ENCODE peak calls at places on chromosomes 12 and 14, in five cellular contexts. U, S, T, H and A are unnamed samples.

GRCh38 chr12:49944718-49945117 is 5.8 kb upstream of the AQP2 start:
- DNase-seq in U (no peak), S (no peak), T (no peak), H (no peak), A (no peak)

GRCh38 chr14:101839236-101839635 is 77.7 kb downstream of the PPP2R5C start:
- DNase-seq in U (no peak), S (no peak), T (no peak), H (no peak), A (no peak)

GRCh38 chr14:75372260-75372659 is 55.6 kb upstream of the JDP2 start:
- DNase-seq in U (no peak), S (no peak), T (no peak), H (no peak), A (peak)

GRCh38 chr14:105974902-105975301 is 448.5 kb downstream of the TMEM121 start:
- DNase-seq in U (peak), S (peak), T (no peak), H (no peak), A (no peak)

GRCh38 chr14:56592746-56593544 is 13.3 kb downstream of the TMEM260 start:
- DNase-seq in U (no peak), S (no peak), T (no peak), H (no peak), A (no peak)

GRCh38 chr14:104881369-104881979 is 16.4 kb downstream of the CEP170B start:
- DNase-seq in U (no peak), S (no peak), T (no peak), H (no peak), A (no peak)

GRCh38 chr14:90758959-90759358 is 57.3 kb downstream of the TTC7B start:
- DNase-seq in U (no peak), S (no peak), T (peak), H (no peak), A (peak)

GRCh38 chr12:78120866-78121590 is 290.3 kb downstream of the NAV3 start:
- DNase-seq in U (peak), S (no peak), T (peak), H (no peak), A (peak)

GRCh38 chr14:33686218-33686617 is 264.7 kb downstream of the EGLN3 start:
- DNase-seq in U (no peak), S (no peak), T (peak), H (no peak), A (no peak)

GRCh38 chr14:51869426-51870113 is 9.2 kb downstream of the GNG2 start:
- DNase-seq in U (no peak), S (no peak), T (no peak), H (no peak), A (no peak)

GRCh38 chr14:65813760-65814387 is 401.3 kb downstream of the FUT8 start:
- DNase-seq in U (no peak), S (peak), T (no peak), H (peak), A (no peak)

GRCh38 chr14:64799555-64799954 is 80.2 kb downstream of the SPTB start:
- DNase-seq in U (no peak), S (no peak), T (no peak), H (no peak), A (no peak)

GRCh38 chr12:4441355-4442330 is 4.0 kb downstream of the FGF6 start:
- DNase-seq in U (no peak), S (peak), T (no peak), H (peak), A (no peak)

GRCh38 chr12:130186631-130187269 is 24.5 kb downstream of the FZD10 start:
- DNase-seq in U (no peak), S (peak), T (no peak), H (no peak), A (no peak)

GRCh38 chr14:102799684-102800562 is 22.7 kb downstream of the TRAF3 start:
- DNase-seq in U (no peak), S (no peak), T (peak), H (no peak), A (peak)

GRCh38 chr14:90536511-90537191 is 139.8 kb downstream of the CALM1 start:
- DNase-seq in U (no peak), S (no peak), T (no peak), H (no peak), A (no peak)

GRCh38 chr12:47377414-47378221 is 297.9 kb upstream of the AMIGO2 start:
- DNase-seq in U (no peak), S (no peak), T (peak), H (no peak), A (peak)

GRCh38 chr12:116558280-116559079 is 701 bp upstream of the MAP1LC3B2 start:
- DNase-seq in U (no peak), S (no peak), T (no peak), H (no peak), A (no peak)

DNA sequence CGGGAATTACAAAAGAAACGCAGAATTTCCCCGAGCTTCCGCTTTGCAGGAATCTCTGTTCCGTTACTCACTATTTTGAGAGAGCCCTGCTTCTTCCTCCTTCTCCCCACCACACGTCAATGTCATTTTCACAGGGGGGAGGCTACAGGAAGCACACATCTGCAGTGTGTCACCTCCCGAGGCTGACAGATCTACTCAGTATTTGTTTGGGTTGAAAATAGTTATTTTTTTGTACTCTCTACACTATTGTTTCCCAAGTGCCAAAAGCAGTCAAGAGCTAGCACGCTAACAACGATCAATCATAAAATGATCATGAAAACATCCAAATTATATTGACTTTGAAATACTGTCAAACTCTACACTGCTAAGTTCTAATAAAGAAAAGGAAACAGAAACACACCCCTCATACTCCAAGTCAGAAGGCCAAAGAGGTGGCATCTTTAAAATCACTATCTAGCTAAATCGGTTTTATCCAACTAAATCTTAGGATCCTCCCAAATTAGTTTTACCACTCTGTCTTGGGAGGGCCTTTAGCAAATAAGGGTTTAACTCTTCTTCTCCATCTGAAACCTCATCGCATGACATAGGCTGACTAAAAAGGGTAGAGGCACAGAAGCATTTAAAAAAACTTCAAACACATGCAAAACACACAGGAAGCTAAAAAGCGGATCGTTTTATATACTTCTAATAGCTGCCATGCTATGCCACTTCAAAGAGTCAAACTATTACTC is 51.8 kb downstream of the FOXN3 start:
- DNase-seq in U (no peak), S (no peak), T (no peak), H (no peak), A (no peak)
- H3K9ac ChIP-seq in U (no peak), S (no peak), T (no peak), H (no peak), A (no peak)

DNA sequence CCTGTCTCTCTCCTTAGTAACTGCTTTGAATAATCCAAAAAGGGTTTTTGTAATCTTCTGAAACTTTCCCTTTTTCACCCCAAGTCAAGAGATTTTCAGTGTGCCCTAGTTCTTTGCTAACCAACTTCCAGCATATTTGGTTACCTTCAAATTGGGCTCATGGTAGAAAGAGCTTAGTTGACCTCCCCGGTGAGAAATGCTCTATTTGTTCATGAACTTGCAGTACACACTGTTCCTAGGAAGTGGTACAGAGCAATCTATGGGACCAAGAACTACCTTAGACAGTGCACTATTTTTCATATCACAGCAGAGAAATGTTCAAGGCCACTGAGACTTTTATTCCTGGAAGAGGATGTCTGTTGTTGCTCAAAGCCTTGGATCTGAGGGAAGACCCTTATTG is 1.7 kb downstream of the USP5 start:
- DNase-seq in U (no peak), S (no peak), T (no peak), H (no peak), A (no peak)
- H3K9ac ChIP-seq in U (peak), S (peak), T (peak), H (no peak), A (peak)

GRCh38 chr14:61891810-61892209 is 129.6 kb downstream of the SNAPC1 start:
- DNase-seq in U (no peak), S (no peak), T (peak), H (no peak), A (no peak)

GRCh38 chr14:61891251-61891650 is 129.0 kb downstream of the SNAPC1 start:
- DNase-seq in U (no peak), S (no peak), T (peak), H (peak), A (peak)

GRCh38 chr14:61887628-61888027 is 125.4 kb downstream of the SNAPC1 start:
- DNase-seq in U (no peak), S (no peak), T (no peak), H (no peak), A (no peak)

GRCh38 chr14:61893371-61893940 is 131.2 kb downstream of the SNAPC1 start:
- DNase-seq in U (no peak), S (no peak), T (no peak), H (no peak), A (no peak)

DNA sequence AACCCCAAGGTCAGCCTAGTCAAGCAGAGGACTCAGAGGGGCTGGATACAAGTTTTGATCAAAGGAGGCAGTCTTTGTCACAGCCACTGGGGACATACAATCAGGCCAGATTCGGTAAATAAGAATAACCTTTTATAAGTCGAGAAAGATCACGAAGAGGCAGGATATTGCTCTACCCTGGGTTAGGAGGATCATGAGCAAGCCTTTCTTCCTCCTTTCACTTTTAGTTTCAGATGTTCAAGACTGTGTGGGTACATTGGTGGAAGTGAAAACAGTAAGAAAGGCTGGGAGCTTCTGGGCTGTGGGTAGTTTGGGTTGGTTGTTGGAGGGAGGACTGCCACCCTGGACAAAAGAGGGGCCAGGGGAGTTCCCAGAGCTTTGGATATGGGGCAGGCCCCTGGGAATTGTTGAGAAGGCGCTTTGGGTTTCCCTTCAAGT is 127.7 kb downstream of the SNAPC1 start:
- DNase-seq in U (no peak), S (no peak), T (no peak), H (no peak), A (no peak)
- H3K9ac ChIP-seq in U (no peak), S (no peak), T (no peak), H (no peak), A (no peak)

DNA sequence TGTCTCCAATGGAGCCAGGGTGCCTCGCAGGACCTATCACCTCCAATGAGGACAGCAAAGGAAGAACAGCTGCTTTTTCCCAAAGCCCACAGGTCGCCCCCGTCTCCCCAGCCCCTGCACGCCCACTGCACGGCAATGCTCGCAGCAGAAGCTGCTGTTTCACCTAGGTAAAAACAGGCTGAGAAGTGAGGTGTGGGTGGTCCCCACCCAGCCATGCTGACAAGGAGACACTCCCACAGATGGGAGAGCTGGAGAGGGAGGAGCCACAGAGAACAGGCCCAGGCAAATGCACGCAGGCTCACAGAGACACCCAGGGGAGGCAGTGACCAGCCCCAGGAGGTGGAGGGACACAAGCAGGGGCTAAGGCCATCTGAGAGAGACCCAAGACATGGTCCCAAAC is 10.4 kb downstream of the CFAP73 start:
- DNase-seq in U (no peak), S (no peak), T (no peak), H (no peak), A (no peak)
- H3K9ac ChIP-seq in U (no peak), S (no peak), T (no peak), H (no peak), A (no peak)

DNA sequence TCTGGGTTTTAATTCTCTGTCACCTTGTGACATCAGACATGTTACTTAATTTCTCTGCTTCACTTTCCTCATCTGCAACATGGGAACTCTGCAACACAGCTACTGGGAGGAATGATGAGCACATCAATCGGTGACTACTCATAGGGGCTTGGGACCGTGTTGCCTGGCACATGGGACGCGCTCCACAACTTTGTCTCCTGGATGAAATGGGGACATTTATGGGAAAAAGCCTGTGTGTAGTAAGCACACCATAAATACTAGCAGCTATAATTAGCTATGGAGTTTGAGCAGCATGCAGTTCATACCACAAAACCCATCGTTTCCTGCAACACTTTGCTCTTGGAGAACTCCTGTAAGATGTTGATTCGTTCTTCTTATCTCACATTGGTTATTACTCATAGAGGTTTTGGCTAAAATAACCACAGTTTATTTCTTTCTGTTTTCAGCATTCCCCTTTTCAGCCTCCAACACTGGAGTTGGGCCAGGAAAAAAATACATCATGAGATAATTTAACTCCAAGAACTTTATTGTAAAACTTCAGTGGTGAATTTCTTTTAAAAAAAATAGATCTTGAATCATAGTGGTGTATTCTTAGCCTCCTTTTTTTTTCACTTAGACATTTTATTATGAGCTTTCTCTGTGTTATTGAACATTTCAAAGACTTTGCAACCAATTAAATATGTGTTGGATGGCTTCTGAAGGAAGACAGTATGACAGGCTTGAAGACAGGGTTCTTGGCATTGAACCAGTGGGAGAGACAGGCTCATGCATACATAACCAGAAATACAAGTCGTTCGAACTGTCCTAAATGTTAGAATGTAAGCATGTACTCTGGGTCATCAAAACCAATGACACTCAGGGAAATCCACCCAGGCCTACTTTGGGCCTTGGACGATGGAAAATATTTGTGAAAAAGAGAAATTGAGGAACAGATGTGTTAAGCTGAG is 72.7 kb downstream of the RIN3 start:
- DNase-seq in U (no peak), S (no peak), T (peak), H (no peak), A (peak)
- H3K9ac ChIP-seq in U (no peak), S (no peak), T (peak), H (no peak), A (peak)

DNA sequence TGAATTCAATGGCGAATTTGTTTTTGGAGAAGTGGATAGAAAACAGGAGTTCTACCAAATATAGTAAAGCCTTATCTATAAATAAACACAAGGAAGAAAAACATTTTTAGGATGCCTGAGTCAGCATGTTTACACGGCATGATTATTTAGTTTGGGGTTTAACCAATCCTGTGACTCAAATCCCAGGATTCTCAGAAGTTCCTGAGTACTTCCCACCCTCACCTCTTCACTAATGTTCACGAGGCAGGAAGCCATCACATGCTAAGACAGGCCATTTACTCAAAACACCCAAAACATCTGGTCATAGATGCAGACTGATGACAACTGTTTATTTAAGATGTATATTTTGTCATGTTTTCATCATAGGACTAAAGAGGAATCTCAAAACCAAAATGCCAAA is 3.4 kb upstream of the GLRX5 start:
- DNase-seq in U (no peak), S (no peak), T (peak), H (no peak), A (peak)
- H3K9ac ChIP-seq in U (no peak), S (no peak), T (peak), H (no peak), A (peak)